ENCODE peak calls at places on chromosomes 2 and 18, in five cellular contexts. S is adipocyte, Z is Karpas-422, K is neural progenitor cell, V is mesendoderm. C is an unnamed sample.

GRCh38 chr2:1731963-1732768 is 12.1 kb downstream of the PXDN start:
- DNase-seq in S (peak), Z (no peak), K (peak), V (no peak), C (no peak)

GRCh38 chr2:58449286-58450010 is 208.3 kb upstream of the FANCL start:
- DNase-seq in S (no peak), Z (no peak), K (no peak), V (peak), C (no peak)

GRCh38 chr2:43098065-43098464 is 128.3 kb downstream of the ZFP36L2 start:
- DNase-seq in S (no peak), Z (no peak), K (no peak), V (no peak), C (no peak)

GRCh38 chr2:131006561-131006960 is 86.7 kb downstream of the FAM168B start:
- DNase-seq in S (no peak), Z (no peak), K (no peak), V (no peak), C (no peak)

GRCh38 chr2:230902180-230902899 is 22.7 kb downstream of the GPR55 start:
- DNase-seq in S (peak), Z (peak), K (peak), V (peak), C (peak)

GRCh38 chr2:179837408-179837807 is 24.0 kb downstream of the ZNF385B start:
- DNase-seq in S (peak), Z (no peak), K (no peak), V (peak), C (no peak)

GRCh38 chr2:84971799-84972790 is 1.1 kb downstream of the KCMF1 start:
- DNase-seq in S (peak), Z (peak), K (peak), V (peak), C (no peak)

GRCh38 chr2:7045601-7046590 is 128.7 kb downstream of the RNF144A start:
- DNase-seq in S (no peak), Z (no peak), K (no peak), V (no peak), C (no peak)

GRCh38 chr2:38716185-38716584 is 35.0 kb downstream of the SRSF7 start:
- DNase-seq in S (peak), Z (no peak), K (no peak), V (no peak), C (no peak)

GRCh38 chr2:145068509-145068908 is 548.6 kb upstream of the ZEB2 start:
- DNase-seq in S (peak), Z (no peak), K (no peak), V (no peak), C (no peak)

GRCh38 chr2:17543131-17543660 is 2.7 kb downstream of the VSNL1 start:
- DNase-seq in S (no peak), Z (no peak), K (peak), V (peak), C (no peak)

GRCh38 chr18:50011813-50012445 is 183.0 kb downstream of the MYO5B start:
- DNase-seq in S (peak), Z (no peak), K (no peak), V (no peak), C (no peak)

GRCh38 chr2:212926948-212927347 is 224.5 kb downstream of the IKZF2 start:
- DNase-seq in S (peak), Z (no peak), K (no peak), V (no peak), C (no peak)

GRCh38 chr2:9944330-9944758 is 7.1 kb upstream of the GRHL1 start:
- DNase-seq in S (peak), Z (no peak), K (no peak), V (peak), C (no peak)

GRCh38 chr18:11518788-11519685 is 90.4 kb upstream of the SLC35G4 start:
- DNase-seq in S (peak), Z (peak), K (peak), V (peak), C (peak)

GRCh38 chr2:203689424-203690109 is 16.9 kb upstream of the CD28 start:
- DNase-seq in S (no peak), Z (peak), K (no peak), V (no peak), C (no peak)

GRCh38 chr2:127326289-127326945 is 32.5 kb upstream of the ERCC3 start:
- DNase-seq in S (no peak), Z (no peak), K (no peak), V (peak), C (no peak)

GRCh38 chr2:46067501-46068292 is 229.5 kb upstream of the EPAS1 start:
- DNase-seq in S (peak), Z (no peak), K (no peak), V (peak), C (no peak)

GRCh38 chr2:20637147-20637546 is 13.8 kb downstream of the HS1BP3 start:
- DNase-seq in S (no peak), Z (no peak), K (no peak), V (no peak), C (no peak)

GRCh38 chr18:62751977-62752376 is 36.6 kb downstream of the PHLPP1 start:
- DNase-seq in S (no peak), Z (no peak), K (no peak), V (no peak), C (no peak)

GRCh38 chr2:217520361-217521010 is 482.3 kb downstream of the TNS1 start:
- DNase-seq in S (peak), Z (no peak), K (no peak), V (no peak), C (no peak)

GRCh38 chr2:108385411-108386071 is 7.8 kb downstream of the SULT1C4 start:
- DNase-seq in S (no peak), Z (no peak), K (no peak), V (no peak), C (no peak)

GRCh38 chr2:231393149-231394131 is 2.1 kb upstream of the B3GNT7 start:
- DNase-seq in S (no peak), Z (peak), K (peak), V (peak), C (no peak)

GRCh38 chr2:30565860-30566358 is 118.9 kb downstream of the LCLAT1 start:
- DNase-seq in S (no peak), Z (no peak), K (no peak), V (no peak), C (no peak)

GRCh38 chr2:23595601-23596251 is 210.7 kb downstream of the KLHL29 start:
- DNase-seq in S (peak), Z (no peak), K (peak), V (peak), C (no peak)
- H3K4me3 ChIP-seq in S (no peak), Z (no peak), K (no peak), V (no peak), C (no peak)

GRCh38 chr2:223570784-223571183 is 31.4 kb downstream of the SCG2 start:
- DNase-seq in S (no peak), Z (no peak), K (no peak), V (no peak), C (no peak)
- H3K9ac ChIP-seq in S (no peak), Z (no peak), K (no peak), V (no peak), C (no peak)

GRCh38 chr2:220847006-220847405 is 725.1 kb downstream of the EPHA4 start:
- DNase-seq in S (no peak), Z (no peak), K (no peak), V (no peak), C (no peak)
- H3K4me3 ChIP-seq in S (no peak), Z (no peak), K (no peak), V (no peak), C (no peak)

GRCh38 chr2:34105015-34105767 is 506.1 kb upstream of the FAM98A start:
- DNase-seq in S (peak), Z (no peak), K (no peak), V (peak), C (no peak)
- H3K9ac ChIP-seq in S (no peak), Z (no peak), K (no peak), V (no peak), C (no peak)

GRCh38 chr2:136129601-136130000 is 11.7 kb upstream of the CXCR4 start:
- DNase-seq in S (no peak), Z (no peak), K (no peak), V (peak), C (no peak)
- H3K4me3 ChIP-seq in S (no peak), Z (no peak), K (no peak), V (no peak), C (no peak)

GRCh38 chr2:175366814-175367213 is 185.3 kb upstream of the ATP5MC3 start:
- DNase-seq in S (peak), Z (peak), K (peak), V (peak), C (peak)
- H3K9ac ChIP-seq in S (no peak), Z (no peak), K (no peak), V (no peak), C (no peak)

C was measured in NT2/D1.